ENCODE peak calls at places on chromosomes 11 and 22, in four cellular contexts. One of them, this sample, is unnamed.

GRCh38 chr22:35649026-35649553 is 844 bp downstream of the APOL6 start:
- DNase-seq in adipocyte: no peak
- DNase-seq in NCI-H2029: no peak
- DNase-seq in Caki2: no peak
- DNase-seq in this sample: no peak

GRCh38 chr11:64000026-64000739 is 13.9 kb downstream of the OTUB1 start:
- DNase-seq in adipocyte: peak
- DNase-seq in NCI-H2029: no peak
- DNase-seq in Caki2: no peak
- DNase-seq in this sample: no peak

GRCh38 chr11:69500285-69501120 is 19.0 kb downstream of the LINC01488 start:
- DNase-seq in adipocyte: no peak
- DNase-seq in NCI-H2029: no peak
- DNase-seq in Caki2: no peak
- DNase-seq in this sample: no peak

GRCh38 chr22:47033648-47034000 is 271.2 kb downstream of the TBC1D22A start:
- DNase-seq in adipocyte: no peak
- DNase-seq in NCI-H2029: no peak
- DNase-seq in Caki2: no peak
- DNase-seq in this sample: no peak

GRCh38 chr22:20823264-20823663 is 35.3 kb downstream of the PI4KA start:
- DNase-seq in adipocyte: no peak
- DNase-seq in NCI-H2029: no peak
- DNase-seq in Caki2: no peak
- DNase-seq in this sample: no peak

GRCh38 chr11:2709429-2709828 is 9.6 kb upstream of the KCNQ1OT1 start:
- DNase-seq in adipocyte: peak
- DNase-seq in NCI-H2029: no peak
- DNase-seq in Caki2: no peak
- DNase-seq in this sample: peak

GRCh38 chr22:49015993-49016908 is 811.4 kb downstream of the BRD1 start:
- DNase-seq in adipocyte: no peak
- DNase-seq in NCI-H2029: no peak
- DNase-seq in Caki2: no peak
- DNase-seq in this sample: no peak

GRCh38 chr11:64356498-64357411 is 2.2 kb upstream of the RPS6KA4 start:
- DNase-seq in adipocyte: peak
- DNase-seq in NCI-H2029: no peak
- DNase-seq in Caki2: peak
- DNase-seq in this sample: no peak

GRCh38 chr11:120696597-120696996 is 185.0 kb downstream of the GRIK4 start:
- DNase-seq in adipocyte: no peak
- DNase-seq in NCI-H2029: no peak
- DNase-seq in Caki2: no peak
- DNase-seq in this sample: no peak

This sample was measured in kidney epithelial cell.